ENCODE peak calls at places on chromosome 6, in five cellular contexts. U is stomach, A is upper lobe of right lung, P is NB4, W is mucosa of descending colon. Q is an unnamed sample.

GRCh38 chr6:169211881-169212280 is 41.8 kb downstream of the THBS2 start:
- DNase-seq in U (no peak), A (no peak), P (no peak), W (no peak), Q (no peak)

GRCh38 chr6:167855825-167856425 is 29.2 kb downstream of the AFDN start:
- DNase-seq in U (no peak), A (no peak), P (no peak), W (no peak), Q (peak)

GRCh38 chr6:105066233-105066632 is 109.3 kb downstream of the LIN28B start:
- DNase-seq in U (no peak), A (no peak), P (no peak), W (no peak), Q (no peak)

GRCh38 chr6:143059616-143060353 is 904 bp upstream of the AIG1 start:
- DNase-seq in U (no peak), A (no peak), P (peak), W (peak), Q (peak)

GRCh38 chr6:37548067-37548674 is 48.5 kb upstream of the CCDC167 start:
- DNase-seq in U (no peak), A (no peak), P (no peak), W (no peak), Q (no peak)

GRCh38 chr6:164078551-164079274 is 664.2 kb downstream of the QKI start:
- DNase-seq in U (no peak), A (no peak), P (no peak), W (no peak), Q (no peak)

GRCh38 chr6:161813156-161813555 is 539.3 kb upstream of the AGPAT4 start:
- DNase-seq in U (no peak), A (no peak), P (no peak), W (no peak), Q (no peak)

GRCh38 chr6:106470811-106471210 is 110.3 kb downstream of the CRYBG1 start:
- DNase-seq in U (no peak), A (no peak), P (no peak), W (no peak), Q (no peak)

GRCh38 chr6:119259027-119259426 is 90.5 kb downstream of the MAN1A1 start:
- DNase-seq in U (no peak), A (no peak), P (no peak), W (no peak), Q (no peak)

GRCh38 chr6:144758602-144759001 is 473.5 kb downstream of the UTRN start:
- DNase-seq in U (no peak), A (no peak), P (no peak), W (no peak), Q (peak)

GRCh38 chr6:84516151-84516550 is 248.2 kb downstream of the TBX18 start:
- DNase-seq in U (no peak), A (no peak), P (no peak), W (no peak), Q (no peak)

DNA sequence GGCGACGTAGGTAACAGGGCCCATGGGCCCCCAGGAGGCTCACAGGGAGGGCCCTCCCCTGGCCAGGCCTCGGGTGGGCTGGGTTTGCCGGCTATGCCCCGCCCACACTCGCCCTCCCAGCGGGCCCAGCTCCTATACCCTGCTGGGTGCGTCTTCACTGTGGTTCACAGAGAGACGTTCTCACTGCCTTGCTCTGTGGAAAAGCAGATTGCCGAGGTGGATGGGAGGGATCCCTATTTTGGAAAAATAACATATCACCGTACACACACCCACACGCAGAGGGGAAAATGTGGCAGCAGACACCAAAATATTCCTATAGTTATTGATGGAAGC is 49.6 kb downstream of the TMEM242 start:
- DNase-seq in U (peak), A (no peak), P (peak), W (peak), Q (peak)
- H3K4me3 ChIP-seq in U (peak), A (peak), P (peak), W (no peak), Q (peak)

GRCh38 chr6:113461153-113461897 is 395.8 kb upstream of the MARCKS start:
- DNase-seq in U (no peak), A (no peak), P (no peak), W (no peak), Q (no peak)
- TF ChIP-seq CTCF in U (no peak), A (peak), P (peak), W (no peak), Q (peak)

GRCh38 chr6:179340-179950 is 112.8 kb upstream of the DUSP22 start:
- DNase-seq in U (no peak), A (no peak), P (no peak), W (no peak), Q (no peak)

GRCh38 chr6:180295-180694 is 112.0 kb upstream of the DUSP22 start:
- DNase-seq in U (no peak), A (no peak), P (peak), W (no peak), Q (no peak)

GRCh38 chr6:183668-184067 is 108.6 kb upstream of the DUSP22 start:
- DNase-seq in U (no peak), A (no peak), P (no peak), W (no peak), Q (no peak)

GRCh38 chr6:178119-178518 is 114.2 kb upstream of the DUSP22 start:
- DNase-seq in U (no peak), A (no peak), P (no peak), W (no peak), Q (no peak)

GRCh38 chr6:181049-181654 is 111.1 kb upstream of the DUSP22 start:
- DNase-seq in U (no peak), A (no peak), P (no peak), W (no peak), Q (no peak)
- H3K4me3 ChIP-seq in U (no peak), A (no peak), P (no peak), W (no peak), Q (no peak)

GRCh38 chr6:150874184-150874583 is 8.7 kb downstream of the MTHFD1L start:
- DNase-seq in U (no peak), A (no peak), P (no peak), W (no peak), Q (no peak)
- TF ChIP-seq CTCF in U (no peak), A (no peak), P (no peak), W (no peak), Q (no peak)

GRCh38 chr6:26218824-26219223 is 131.6 kb downstream of the HFE start:
- DNase-seq in U (no peak), A (no peak), P (no peak), W (no peak), Q (no peak)
- H3K4me3 ChIP-seq in U (no peak), A (no peak), P (no peak), W (no peak), Q (no peak)

DNA sequence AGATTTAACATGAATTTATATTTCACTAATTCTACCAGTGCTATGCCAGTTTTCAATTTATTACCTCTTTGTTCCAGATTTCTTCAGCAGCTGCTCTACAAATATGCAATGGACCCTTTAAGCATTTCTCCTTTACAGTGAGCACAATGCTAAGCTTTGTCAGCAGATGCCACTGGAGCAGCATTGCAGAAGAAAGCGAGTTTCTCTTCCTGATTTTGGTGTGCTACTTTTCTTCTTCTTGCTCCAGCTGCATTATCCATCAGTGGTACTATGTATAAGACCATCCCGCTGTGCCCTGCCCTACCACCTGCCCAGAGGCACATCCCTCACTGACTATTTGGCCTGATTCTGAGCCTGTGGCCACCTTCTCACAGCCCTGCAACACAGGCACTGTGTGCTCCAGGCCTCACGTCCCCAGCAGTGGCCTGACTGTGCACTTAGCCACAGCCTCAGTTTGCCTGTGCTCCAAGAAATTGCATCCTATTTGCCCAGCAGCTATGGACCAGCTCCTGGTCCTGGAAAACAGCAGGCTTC is 84.1 kb downstream of the TNFAIP3 start:
- DNase-seq in U (no peak), A (no peak), P (peak), W (no peak), Q (no peak)
- TF ChIP-seq CTCF in U (no peak), A (no peak), P (no peak), W (no peak), Q (no peak)